ENCODE peak calls at places on chromosomes 13 and 19, in seven cellular contexts. U, A, V, T, S, O and G are unnamed samples.

GRCh38 chr13:73708393-73708985 is 425.7 kb downstream of the KLF12 start:
- DNase-seq in U (peak; percentile 63), A (no peak), V (peak; percentile 76), T (peak; percentile 67), S (no peak), O (no peak), G (peak; percentile 77)

GRCh38 chr13:93769126-93769525 is 542.5 kb downstream of the GPC6 start:
- DNase-seq in U (no peak), A (no peak), V (no peak), T (no peak), S (no peak), O (no peak), G (no peak)

GRCh38 chr19:45087531-45087930 is 5.4 kb upstream of the PPP1R37 start:
- DNase-seq in U (no peak), A (no peak), V (no peak), T (no peak), S (no peak), O (peak; percentile 48), G (no peak)

GRCh38 chr13:43374621-43375020 is 351.2 kb downstream of the DNAJC15 start:
- DNase-seq in U (no peak), A (no peak), V (no peak), T (peak; percentile 74), S (no peak), O (no peak), G (peak; percentile 86)

GRCh38 chr13:103289661-103290060 is 223.4 kb upstream of the SLC10A2 start:
- DNase-seq in U (no peak), A (no peak), V (no peak), T (no peak), S (no peak), O (no peak), G (peak; percentile 65)

GRCh38 chr13:41145136-41145908 is 12.7 kb upstream of the KBTBD6 start:
- DNase-seq in U (peak; percentile 84), A (no peak), V (no peak), T (peak; percentile 56), S (no peak), O (no peak), G (no peak)

GRCh38 chr19:16626796-16627193 is 1.2 kb downstream of the MED26 start:
- DNase-seq in U (peak; percentile 17), A (no peak), V (peak; percentile 21), T (no peak), S (peak; percentile 26), O (no peak), G (no peak)

GRCh38 chr19:48933382-48933932 is at the start of gene DHDH:
- DNase-seq in U (peak; percentile 97), A (peak; percentile 94), V (peak; percentile 97), T (peak; percentile 76), S (peak; percentile 72), O (peak; percentile 88), G (peak; percentile 36)

GRCh38 chr13:45564108-45564507 is 51.4 kb downstream of the ERICH6B start:
- DNase-seq in U (peak; percentile 71), A (peak; percentile 14), V (no peak), T (peak; percentile 77), S (no peak), O (no peak), G (peak; percentile 64)

GRCh38 chr19:42175952-42176648 is 41.4 kb downstream of the DEDD2 start:
- DNase-seq in U (no peak), A (no peak), V (peak; percentile 65), T (peak; percentile 59), S (no peak), O (no peak), G (peak; percentile 23)

GRCh38 chr19:48636859-48637448 is at the start of gene DBP:
- DNase-seq in U (no peak), A (peak; percentile 94), V (no peak), T (peak; percentile 63), S (peak; percentile 83), O (peak; percentile 88), G (no peak)

GRCh38 chr13:66009241-66009640 is 1220.9 kb downstream of the PCDH9 start:
- DNase-seq in U (no peak), A (no peak), V (no peak), T (no peak), S (no peak), O (peak; percentile 62), G (no peak)

GRCh38 chr13:60229708-60230272 is 66.1 kb upstream of the DIAPH3 start:
- DNase-seq in U (no peak), A (no peak), V (no peak), T (no peak), S (no peak), O (no peak), G (no peak)

GRCh38 chr19:53432088-53432661 is 391 bp downstream of the ZNF761 start:
- DNase-seq in U (peak; percentile 33), A (peak; percentile 87), V (peak; percentile 54), T (peak; percentile 61), S (peak; percentile 63), O (peak; percentile 75), G (no peak)

GRCh38 chr13:29503041-29503837 is 92.2 kb downstream of the SLC7A1 start:
- DNase-seq in U (no peak), A (no peak), V (peak; percentile 58), T (peak; percentile 37), S (peak; percentile 65), O (no peak), G (peak; percentile 21)

GRCh38 chr19:39402417-39403297 is 4.0 kb upstream of the ZFP36 start:
- DNase-seq in U (peak; percentile 85), A (peak; percentile 99), V (peak; percentile 95), T (peak; percentile 97), S (peak; percentile 97), O (peak; percentile 92), G (peak; percentile 86)

GRCh38 chr13:21344662-21345176 is 114.4 kb downstream of the ZDHHC20 start:
- DNase-seq in U (no peak), A (no peak), V (no peak), T (no peak), S (no peak), O (no peak), G (no peak)

GRCh38 chr13:111575719-111576118 is 255.3 kb downstream of the TEX29 start:
- DNase-seq in U (no peak), A (no peak), V (no peak), T (no peak), S (no peak), O (no peak), G (no peak)

GRCh38 chr13:97879646-97880297 is 73.7 kb upstream of the IPO5 start:
- DNase-seq in U (peak; percentile 54), A (no peak), V (no peak), T (peak; percentile 92), S (no peak), O (no peak), G (peak; percentile 90)

GRCh38 chr19:46990998-46991676 is 28.5 kb upstream of the NPAS1 start:
- DNase-seq in U (peak; percentile 60), A (peak; percentile 95), V (peak; percentile 93), T (peak; percentile 93), S (peak; percentile 89), O (peak; percentile 87), G (peak; percentile 79)

DNA sequence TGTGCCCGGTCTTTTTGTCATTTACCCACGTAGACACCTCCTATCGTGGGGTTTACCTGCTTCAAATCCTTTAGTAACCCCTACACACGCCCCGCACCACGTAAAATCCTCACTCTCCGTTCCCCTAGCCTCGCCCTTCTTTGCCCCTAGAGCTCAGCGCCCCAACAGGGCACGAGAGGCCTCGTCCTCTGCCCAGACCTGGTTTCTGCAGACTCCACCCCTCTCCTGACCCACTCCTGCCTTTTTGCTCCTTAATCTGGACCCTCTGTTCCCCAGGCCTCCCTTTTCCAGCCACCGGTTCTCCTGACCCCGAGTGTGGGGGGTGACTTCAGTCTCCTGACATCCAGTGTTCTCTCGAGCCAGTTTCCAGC is 427 bp downstream of the ZNF528 start:
- DNase-seq in U (no peak), A (no peak), V (peak; percentile 36), T (peak; percentile 43), S (peak; percentile 50), O (no peak), G (no peak)
- TF ChIP-seq CTCF in U (no peak), A (no peak), V (peak; percentile 6), T (no peak), S (no peak), O (no peak), G (no peak)

GRCh38 chr19:11338164-11338563 is 1.3 kb downstream of the RAB3D start:
- DNase-seq in U (no peak), A (no peak), V (no peak), T (no peak), S (no peak), O (no peak), G (no peak)
- H3K4me3 ChIP-seq in U (peak overlapping the region; percentile 72), A (no peak overlapping the region), V (no peak overlapping the region), T (no peak overlapping the region), S (peak overlapping the region; percentile 69), O (peak overlapping the region; percentile 83), G (no peak overlapping the region)

GRCh38 chr19:35083678-35084077 is 31.9 kb upstream of the FXYD3 start:
- DNase-seq in U (no peak), A (no peak), V (no peak), T (no peak), S (no peak), O (no peak), G (no peak)
- TF ChIP-seq CTCF in U (no peak), A (no peak), V (no peak), T (no peak), S (no peak), O (no peak), G (no peak)

GRCh38 chr19:1858412-1859081 is 4.8 kb downstream of the KLF16 start:
- DNase-seq in U (no peak), A (peak; percentile 87), V (no peak), T (no peak), S (no peak), O (no peak), G (no peak)

GRCh38 chr19:1855828-1856255 is 7.5 kb downstream of the KLF16 start:
- DNase-seq in U (no peak), A (no peak), V (no peak), T (peak; percentile 72), S (no peak), O (no peak), G (no peak)

GRCh38 chr19:1857648-1858326 is 5.6 kb downstream of the KLF16 start:
- DNase-seq in U (no peak), A (peak; percentile 84), V (no peak), T (no peak), S (no peak), O (no peak), G (no peak)

GRCh38 chr19:1856345-1856697 is 7.1 kb downstream of the KLF16 start:
- DNase-seq in U (no peak), A (no peak), V (no peak), T (peak; percentile 16), S (no peak), O (no peak), G (no peak)

DNA sequence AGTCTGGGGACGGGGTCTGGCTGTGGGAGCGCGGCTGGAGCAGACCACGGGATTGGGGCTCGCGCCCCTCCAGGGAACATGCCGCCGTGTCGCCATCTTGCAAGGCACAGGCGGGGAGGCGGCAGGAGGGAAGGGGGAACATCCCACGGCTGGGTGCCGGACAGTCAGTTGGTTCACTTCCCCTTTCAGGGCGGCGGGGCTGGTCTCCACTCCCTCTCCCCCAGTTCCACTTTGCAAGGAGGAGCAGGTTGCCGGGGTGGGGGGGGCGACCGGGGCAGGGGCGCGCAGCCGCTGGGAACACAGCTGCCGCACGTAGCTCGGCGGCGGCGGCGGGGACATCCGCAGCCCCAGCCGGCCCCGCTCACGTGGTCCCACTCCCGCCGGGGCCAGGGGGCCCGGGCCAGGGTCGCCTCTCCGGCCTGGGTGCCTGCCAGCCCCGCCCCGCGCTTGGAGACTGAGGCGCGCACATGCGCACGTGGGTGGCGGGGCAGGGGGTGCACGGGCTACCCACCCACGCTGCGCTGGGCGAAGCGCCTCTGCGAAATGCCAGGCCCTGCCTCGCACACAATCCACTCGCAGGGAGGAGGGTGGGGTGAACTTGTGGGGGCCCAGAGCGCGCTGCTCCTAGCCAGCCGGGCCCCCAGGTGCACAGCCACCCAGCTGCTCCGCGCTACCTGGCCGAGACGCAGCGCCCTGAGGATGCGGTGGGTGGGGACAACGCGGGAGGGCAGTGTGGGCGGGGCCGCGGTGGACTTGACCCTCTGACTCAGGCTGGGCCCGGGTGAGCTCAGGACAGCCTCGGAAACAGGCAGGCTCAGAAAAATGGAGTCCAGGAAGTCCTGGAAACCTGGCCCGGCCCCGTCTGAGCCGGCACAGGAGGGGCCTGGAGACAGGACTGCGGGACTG is 6.4 kb downstream of the KLF16 start:
- DNase-seq in U (peak; percentile 81), A (peak; percentile 97), V (peak; percentile 44), T (peak; percentile 95), S (peak; percentile 88), O (no peak), G (peak; percentile 71)
- H3K4me3 ChIP-seq in U (peak overlapping the region; percentile 46), A (peak overlapping the region; percentile 15), V (peak overlapping the region; percentile 36), T (peak overlapping the region; percentile 52), S (peak overlapping the region; percentile 61), O (no peak overlapping the region), G (peak overlapping the region; percentile 16)